ENCODE peak calls at places on chromosome 9, in five cellular contexts. N, B, H, P and R are unnamed samples.

GRCh38 chr9:114616684-114617520 is 5.8 kb downstream of the TMEM268 start:
- DNase-seq in H (peak), B (no peak), N (no peak), P (no peak), R (no peak)

GRCh38 chr9:84315278-84315877 is 25.2 kb downstream of the SLC28A3 start:
- DNase-seq in B (peak), P (peak), H (peak), N (peak), R (peak)

GRCh38 chr9:118940477-118940876 is 428.8 kb downstream of the BRINP1 start:
- DNase-seq in P (no peak), B (no peak), H (no peak), N (no peak), R (no peak)

GRCh38 chr9:16575142-16575877 is 295.2 kb downstream of the BNC2 start:
- DNase-seq in B (no peak), H (no peak), P (no peak), N (no peak), R (no peak)

GRCh38 chr9:71472400-71472799 is 295.9 kb downstream of the CEMIP2 start:
- DNase-seq in B (no peak), P (no peak), N (no peak), H (no peak), R (no peak)

GRCh38 chr9:99296375-99296951 is 74.4 kb downstream of the SEC61B start:
- DNase-seq in H (peak), B (peak), P (no peak), N (no peak), R (no peak)

GRCh38 chr9:129923589-129923988 is 88.3 kb downstream of the USP20 start:
- DNase-seq in B (no peak), H (no peak), P (no peak), N (no peak), R (no peak)

GRCh38 chr9:130956636-130957450 is 17.8 kb upstream of the FIBCD1 start:
- DNase-seq in B (no peak), N (no peak), P (no peak), H (peak), R (no peak)

GRCh38 chr9:92638621-92639101 is 31.3 kb downstream of the IPPK start:
- DNase-seq in H (no peak), P (no peak), B (no peak), N (no peak), R (no peak)

GRCh38 chr9:18260527-18260926 is 213.4 kb upstream of the ADAMTSL1 start:
- DNase-seq in N (no peak), P (no peak), H (no peak), B (peak), R (no peak)

GRCh38 chr9:131622536-131622935 is 77.2 kb downstream of the PRRT1B start:
- DNase-seq in H (no peak), N (no peak), P (no peak), B (no peak), R (no peak)

GRCh38 chr9:27344776-27345175 is 47.8 kb upstream of the EQTN start:
- DNase-seq in B (no peak), N (no peak), H (no peak), P (no peak), R (no peak)

GRCh38 chr9:129317179-129318011 is 139.3 kb upstream of the IER5L start:
- DNase-seq in P (peak), B (peak), N (no peak), H (peak), R (no peak)

GRCh38 chr9:4804531-4805016 is 11.8 kb downstream of the RCL1 start:
- DNase-seq in N (no peak), B (no peak), H (no peak), P (no peak), R (no peak)

GRCh38 chr9:110148384-110148783 is 59.6 kb downstream of the C9orf152 start:
- DNase-seq in B (no peak), P (no peak), H (no peak), N (no peak), R (no peak)

GRCh38 chr9:133738806-133739150 is 626 bp upstream of the SARDH start:
- DNase-seq in B (no peak), N (no peak), H (no peak), P (no peak), R (no peak)

GRCh38 chr9:18699749-18700148 is 225.8 kb downstream of the ADAMTSL1 start:
- DNase-seq in N (no peak), P (no peak), H (no peak), B (no peak), R (no peak)

GRCh38 chr9:109781541-109782197 is 1.7 kb downstream of the PALM2AKAP2 start:
- DNase-seq in P (no peak), H (no peak), N (no peak), B (no peak), R (no peak)

DNA sequence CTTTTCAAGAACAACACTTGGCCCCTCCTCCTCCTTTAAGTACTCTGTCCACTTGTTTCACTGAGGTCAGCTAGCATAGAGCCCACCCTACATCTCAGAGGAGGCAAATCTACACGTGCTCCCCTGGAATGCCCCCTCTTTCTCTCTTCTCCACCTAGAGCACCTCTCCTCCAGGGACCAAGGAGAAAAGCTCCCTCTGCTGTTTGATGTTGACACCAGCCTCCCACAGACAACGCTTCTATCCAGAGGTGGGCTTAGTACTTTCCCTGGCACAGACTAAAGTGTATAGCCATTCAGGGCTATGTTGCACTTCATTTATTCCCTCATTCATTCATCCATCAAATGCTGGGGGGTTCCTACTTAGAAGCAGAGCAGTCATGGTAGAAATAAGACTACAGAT is 68.2 kb upstream of the TAF1L start:
- DNase-seq in P (peak), B (no peak), N (no peak), H (no peak), R (peak)
- TF ChIP-seq REST in P (no peak), B (no peak), N (no peak), H (no peak), R (no peak)

GRCh38 chr9:34382879-34383278 is 6.2 kb upstream of the MYORG start:
- DNase-seq in P (no peak), H (no peak), B (no peak), N (no peak), R (no peak)
- TF ChIP-seq SIN3A in P (no peak), H (no peak), B (no peak), N (no peak), R (no peak)

GRCh38 chr9:96245399-96245798 is 56.6 kb downstream of the HSD17B3 start:
- DNase-seq in P (no peak), N (no peak), B (no peak), H (no peak), R (no peak)
- TF ChIP-seq CTCF in P (peak), N (peak), B (peak), H (peak), R (no peak)

DNA sequence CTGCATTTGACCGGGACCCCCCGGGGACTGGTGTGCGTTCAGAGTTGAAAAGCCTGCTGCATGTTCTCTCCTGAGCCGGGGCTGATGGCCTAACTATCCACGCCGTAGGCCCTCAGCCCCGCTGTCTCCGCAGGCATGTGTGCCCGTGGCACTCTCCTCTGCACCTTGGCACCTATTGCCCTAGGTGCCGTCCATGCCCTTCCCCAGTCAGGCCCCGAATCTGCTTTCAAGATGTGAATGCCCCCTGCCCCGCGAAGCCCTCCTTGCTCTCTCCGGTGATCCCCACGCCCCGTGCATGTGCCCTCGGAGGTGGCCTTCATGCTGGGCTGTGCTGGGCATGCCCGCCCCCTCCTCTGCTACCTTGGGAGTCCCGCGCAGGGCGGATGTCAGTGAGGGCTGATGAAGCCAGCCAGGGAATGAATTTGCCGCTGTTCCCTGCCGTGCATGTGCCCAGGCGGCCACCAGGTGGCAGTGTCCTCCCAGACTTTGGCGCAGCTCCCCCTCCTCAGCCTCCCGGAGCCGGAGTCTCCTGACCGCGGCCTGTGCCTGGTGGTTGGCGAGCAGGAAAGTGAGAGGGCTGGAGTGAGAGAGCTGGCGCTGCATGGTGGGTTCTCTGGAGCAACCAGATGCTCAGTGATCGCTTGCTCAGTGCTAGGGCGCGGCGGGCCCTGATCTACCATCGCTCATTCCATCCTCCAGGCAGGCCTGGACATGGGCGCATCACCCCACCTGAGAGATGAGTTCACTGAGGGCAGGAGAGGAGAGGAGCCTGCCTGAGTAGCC is 112.9 kb upstream of the LMX1B start:
- DNase-seq in N (peak), B (peak), H (peak), P (peak), R (peak)
- TF ChIP-seq REST in N (no peak), B (no peak), H (no peak), P (no peak), R (no peak)

DNA sequence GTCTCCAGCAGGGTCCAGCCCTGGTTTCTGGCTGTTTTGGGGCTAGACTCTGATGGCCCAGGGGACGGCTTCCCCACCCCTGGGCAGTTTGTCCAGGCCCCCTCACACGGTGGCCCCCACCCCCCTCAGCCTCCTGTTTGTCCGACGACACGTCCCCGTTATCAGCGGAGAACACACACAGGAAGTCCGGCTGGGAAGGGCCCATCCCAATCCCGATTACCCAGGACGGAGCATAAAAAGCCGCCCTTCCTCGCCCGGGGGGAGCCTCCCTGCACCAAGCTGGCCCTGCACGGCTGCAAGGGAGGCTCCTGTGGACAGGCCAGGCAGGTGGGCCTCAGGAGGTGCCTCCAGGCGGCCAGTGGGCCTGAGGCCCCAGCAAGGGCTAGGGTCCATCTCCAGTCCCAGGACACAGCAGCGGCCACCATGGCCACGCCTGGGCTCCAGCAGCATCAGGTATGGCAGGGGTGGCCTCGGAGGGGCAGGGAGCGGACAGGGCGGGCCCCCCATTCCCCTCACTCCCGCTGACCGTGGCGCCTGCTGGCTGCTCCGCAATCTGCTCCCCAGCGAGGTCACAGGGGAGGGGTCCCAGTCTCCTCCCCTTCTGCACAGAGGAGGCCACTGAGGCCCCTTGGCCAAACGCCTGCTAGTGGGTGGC is at the start of gene EGFL7:
- DNase-seq in N (no peak), B (no peak), H (peak), P (no peak), R (no peak)
- TF ChIP-seq SIN3A in N (no peak), B (no peak), H (peak), P (no peak), R (no peak)

GRCh38 chr9:91547076-91547475 is 123.4 kb upstream of the NFIL3 start:
- DNase-seq in N (no peak), H (no peak), B (no peak), P (no peak), R (no peak)

GRCh38 chr9:91549177-91549576 is 125.5 kb upstream of the NFIL3 start:
- DNase-seq in P (no peak), B (no peak), H (no peak), N (no peak), R (no peak)

GRCh38 chr9:91541744-91542143 is 118.1 kb upstream of the NFIL3 start:
- DNase-seq in N (no peak), H (no peak), P (no peak), B (no peak), R (no peak)

GRCh38 chr9:91546574-91546973 is 122.9 kb upstream of the NFIL3 start:
- DNase-seq in N (no peak), H (no peak), B (no peak), P (no peak), R (no peak)
- TF ChIP-seq CTCF in N (no peak), H (no peak), B (no peak), P (no peak), R (no peak)

GRCh38 chr9:128121924-128122808 is 5.4 kb downstream of the PTGES2 start:
- DNase-seq in N (no peak), H (no peak), P (no peak), B (no peak), R (no peak)
- TF ChIP-seq REST in N (no peak), H (no peak), P (no peak), B (no peak), R (no peak)

DNA sequence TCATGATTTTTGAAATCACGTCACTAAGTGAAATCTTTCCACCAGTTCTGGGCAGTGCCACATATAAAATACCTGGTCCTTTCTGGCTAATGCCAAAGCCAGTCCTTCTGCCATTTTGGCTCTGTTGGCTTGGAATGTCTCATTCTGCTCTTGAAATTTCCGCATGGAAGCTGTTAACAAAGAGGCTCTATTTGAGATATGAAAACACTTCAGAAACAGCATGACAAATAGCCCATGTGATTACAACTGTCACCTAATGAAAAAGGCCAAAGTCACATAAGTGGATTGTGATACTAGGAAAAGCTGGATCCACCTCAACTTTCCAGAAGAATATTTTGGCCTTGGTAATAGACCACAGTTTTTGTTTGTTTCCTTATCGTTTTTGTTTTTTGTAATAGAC is 12.8 kb downstream of the GOLGA1 start:
- DNase-seq in P (no peak), B (no peak), H (no peak), N (no peak), R (no peak)
- TF ChIP-seq SIN3A in P (no peak), B (no peak), H (no peak), N (no peak), R (no peak)

GRCh38 chr9:105656131-105656921 is 5.9 kb upstream of the TAL2 start:
- DNase-seq in H (peak), N (no peak), B (peak), P (no peak), R (no peak)
- TF ChIP-seq CTCF in H (peak), N (no peak), B (peak), P (peak), R (peak)

DNA sequence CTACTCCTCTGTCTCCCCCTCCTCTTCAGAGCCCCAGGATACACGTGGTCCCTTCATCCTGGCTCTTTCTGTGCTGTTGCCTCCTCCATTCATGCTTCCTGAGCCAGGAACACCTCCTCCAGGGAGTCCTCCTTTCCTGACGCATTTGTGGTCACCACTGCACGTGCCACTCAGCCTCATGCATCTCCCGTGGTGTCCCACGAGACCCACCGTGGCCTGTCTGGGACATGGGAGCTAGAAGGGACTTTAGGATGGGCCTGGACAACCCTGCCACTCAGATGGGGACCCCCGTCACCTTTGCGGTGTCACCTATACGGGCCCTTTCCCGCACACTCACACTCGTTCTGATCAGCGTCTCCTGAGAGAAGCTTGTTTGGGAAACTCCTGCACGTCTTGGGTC is 6.7 kb downstream of the GLIPR2 start:
- DNase-seq in N (no peak), P (no peak), H (no peak), B (no peak), R (no peak)
- TF ChIP-seq REST in N (no peak), P (no peak), H (no peak), B (no peak), R (no peak)